ENCODE peak calls at places on chromosomes 12 and 14, in seven cellular contexts. D is upper lobe of left lung; J is suprapubic skin; V is esophagus squamous epithelium; I is CD8-positive, alpha-beta T cell; K is cardiac muscle cell; A is uterus. G is an unnamed sample.

GRCh38 chr12:42679402-42679801 is 89.9 kb upstream of the PRICKLE1 start:
- DNase-seq in D (no peak), J (no peak), V (no peak), I (no peak), K (no peak), A (no peak), G (no peak)

GRCh38 chr12:93344876-93345275 is 32.8 kb upstream of the NUDT4 start:
- DNase-seq in D (no peak), J (no peak), V (no peak), I (no peak), K (no peak), A (no peak), G (no peak)

GRCh38 chr14:46074061-46074460 is 577.5 kb downstream of the RPL10L start:
- DNase-seq in D (no peak), J (no peak), V (no peak), I (no peak), K (no peak), A (no peak), G (no peak)

GRCh38 chr14:100994082-100994481 is 90.6 kb upstream of the RTL1 start:
- DNase-seq in D (no peak), J (no peak), V (no peak), I (no peak), K (no peak), A (no peak), G (no peak)

GRCh38 chr14:91835920-91836843 is 31.2 kb downstream of the TC2N start:
- DNase-seq in D (peak; percentile 91), J (peak; percentile 93), V (no peak), I (peak; percentile 68), K (peak; percentile 36), A (peak; percentile 90), G (peak; percentile 73)

GRCh38 chr14:64786296-64787149 is 82.3 kb downstream of the PLEKHG3 start:
- DNase-seq in D (no peak), J (no peak), V (no peak), I (no peak), K (peak; percentile 61), A (no peak), G (no peak)

GRCh38 chr14:39374846-39375245 is 57.4 kb downstream of the FBXO33 start:
- DNase-seq in D (no peak), J (no peak), V (no peak), I (no peak), K (peak; percentile 53), A (no peak), G (no peak)

GRCh38 chr12:115407036-115407435 is 723.1 kb upstream of the TBX3 start:
- DNase-seq in D (no peak), J (no peak), V (no peak), I (no peak), K (no peak), A (no peak), G (no peak)

GRCh38 chr14:95185452-95186392 is 28.4 kb upstream of the DICER1 start:
- DNase-seq in D (peak; percentile 80), J (no peak), V (no peak), I (no peak), K (peak; percentile 92), A (peak; percentile 57), G (no peak)

GRCh38 chr12:16482726-16483125 is 123.2 kb downstream of the LMO3 start:
- DNase-seq in D (no peak), J (no peak), V (no peak), I (no peak), K (no peak), A (no peak), G (no peak)

GRCh38 chr12:114799574-114800487 is 115.9 kb upstream of the TBX3 start:
- DNase-seq in D (peak; percentile 24), J (no peak), V (no peak), I (no peak), K (peak; percentile 30), A (no peak), G (no peak)

GRCh38 chr12:8699714-8700113 is 1.9 kb downstream of the RIMKLB start:
- DNase-seq in D (no peak), J (no peak), V (no peak), I (no peak), K (no peak), A (no peak), G (no peak)

GRCh38 chr14:25942090-25942489 is 655.7 kb downstream of the NOVA1 start:
- DNase-seq in D (no peak), J (no peak), V (no peak), I (no peak), K (no peak), A (no peak), G (no peak)

GRCh38 chr12:50019524-50019923 is 5.8 kb downstream of the RACGAP1 start:
- DNase-seq in D (no peak), J (no peak), V (no peak), I (no peak), K (no peak), A (no peak), G (no peak)
- H3K27ac ChIP-seq in D (no peak overlapping the region), J (no peak overlapping the region), V (no peak overlapping the region), I (no peak overlapping the region), K (no peak overlapping the region), A (no peak overlapping the region), G (no peak overlapping the region)

GRCh38 chr12:3004655-3005565 is 45.7 kb downstream of the TEAD4 start:
- DNase-seq in D (no peak), J (no peak), V (no peak), I (no peak), K (no peak), A (no peak), G (no peak)

GRCh38 chr12:3005736-3006135 is 46.5 kb downstream of the TEAD4 start:
- DNase-seq in D (no peak), J (no peak), V (no peak), I (no peak), K (no peak), A (no peak), G (no peak)

GRCh38 chr12:3002636-3003035 is 43.4 kb downstream of the TEAD4 start:
- DNase-seq in D (no peak), J (no peak), V (no peak), I (no peak), K (no peak), A (no peak), G (no peak)

GRCh38 chr12:3000548-3001275 is 41.5 kb downstream of the TEAD4 start:
- DNase-seq in D (no peak), J (no peak), V (no peak), I (no peak), K (no peak), A (no peak), G (no peak)

DNA sequence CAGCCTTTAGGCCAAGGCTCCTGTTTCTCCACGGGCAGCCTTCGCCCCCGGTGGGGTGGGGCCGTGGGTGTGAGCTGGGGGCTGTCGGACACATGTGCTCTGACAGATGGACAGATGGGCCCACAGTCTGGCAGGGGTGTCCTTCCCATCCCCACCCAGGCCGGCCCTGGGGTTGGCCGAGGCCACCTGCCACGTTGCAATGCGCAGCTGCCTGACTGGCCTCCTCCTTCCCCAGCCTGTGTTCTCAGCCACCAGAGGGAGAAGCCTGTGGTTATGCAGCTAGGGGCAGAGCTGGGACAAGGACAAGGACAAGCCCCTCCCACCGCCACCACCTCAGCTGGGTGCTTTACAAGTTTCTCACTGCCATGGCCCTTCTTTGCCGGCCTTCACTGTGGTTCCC is 44.4 kb downstream of the TEAD4 start:
- DNase-seq in D (no peak), J (no peak), V (no peak), I (no peak), K (no peak), A (no peak), G (no peak)
- H3K36me3 ChIP-seq in D (peaks cover 29% of the 10 kb centered on the region), J (no peaks in the 10 kb centered on the region), V (no peaks in the 10 kb centered on the region), I (no peaks in the 10 kb centered on the region), K (no peaks in the 10 kb centered on the region), A (no peaks in the 10 kb centered on the region), G (peaks cover 9% of the 10 kb centered on the region)

GRCh38 chr14:22567437-22567836 is 21.6 kb downstream of the DAD1 start:
- DNase-seq in D (no peak), J (no peak), V (no peak), I (no peak), K (no peak), A (no peak), G (no peak)
- H3K27ac ChIP-seq in D (no peak overlapping the region), J (no peak overlapping the region), V (peak overlapping the region; percentile 83), I (peak overlapping the region; percentile 30), K (no peak overlapping the region), A (no peak overlapping the region), G (no peak overlapping the region)

GRCh38 chr12:916240-916639 is 33.3 kb downstream of the RAD52 start:
- DNase-seq in D (no peak), J (no peak), V (no peak), I (no peak), K (no peak), A (no peak), G (no peak)

GRCh38 chr12:912466-913235 is 36.8 kb downstream of the RAD52 start:
- DNase-seq in D (no peak), J (no peak), V (no peak), I (no peak), K (no peak), A (no peak), G (no peak)

GRCh38 chr12:916712-917445 is 32.6 kb downstream of the RAD52 start:
- DNase-seq in D (no peak), J (no peak), V (no peak), I (no peak), K (no peak), A (no peak), G (no peak)

GRCh38 chr12:915090-915489 is 34.4 kb downstream of the RAD52 start:
- DNase-seq in D (no peak), J (no peak), V (no peak), I (no peak), K (no peak), A (no peak), G (no peak)

DNA sequence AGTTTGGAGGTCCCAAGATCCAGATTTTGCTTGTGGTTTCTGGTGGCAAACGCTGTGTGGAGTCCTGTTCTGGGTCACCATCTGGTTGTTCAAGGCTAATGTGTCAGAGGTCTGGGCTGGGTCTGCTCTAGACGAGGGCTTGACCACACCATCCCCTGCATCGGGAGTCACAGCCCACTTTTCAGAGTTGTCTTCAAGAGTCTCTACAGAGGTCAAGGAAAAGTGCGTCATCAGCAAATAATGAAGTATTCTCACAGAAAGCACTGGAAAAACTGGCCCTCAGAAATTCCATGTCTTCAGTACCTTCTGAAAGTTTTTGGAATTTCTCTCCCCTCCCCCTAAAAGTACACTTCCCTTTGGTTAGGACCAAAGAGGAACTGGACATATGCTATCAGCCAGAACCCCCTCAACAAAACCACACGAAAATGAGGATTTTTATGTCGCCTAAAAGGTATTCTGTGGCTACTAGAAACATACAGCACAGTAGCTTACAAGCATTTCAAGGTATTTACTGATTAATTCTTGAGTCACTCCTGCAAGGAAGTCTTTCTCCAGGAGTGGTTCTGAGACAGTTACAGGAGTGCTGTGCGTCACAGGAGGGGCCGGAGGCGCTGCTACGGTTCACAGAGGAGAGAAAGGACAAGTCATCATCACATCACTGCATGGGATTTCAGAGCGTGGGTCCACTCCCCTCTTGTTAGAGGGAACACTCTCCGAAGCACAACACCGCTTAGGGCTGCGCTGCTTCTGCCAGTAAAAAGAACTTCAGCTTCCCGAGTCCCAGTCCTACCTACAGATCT is 35.4 kb downstream of the RAD52 start:
- DNase-seq in D (no peak), J (no peak), V (no peak), I (no peak), K (peak; percentile 18), A (no peak), G (no peak)
- H3K36me3 ChIP-seq in D (peaks cover 91% of the 10 kb centered on the region), J (peaks cover 88% of the 10 kb centered on the region), V (peaks cover 54% of the 10 kb centered on the region), I (peaks cover 41% of the 10 kb centered on the region), K (peaks cover 83% of the 10 kb centered on the region), A (no peaks in the 10 kb centered on the region), G (peaks cover 14% of the 10 kb centered on the region)

GRCh38 chr12:2117541-2117940 is 64.8 kb downstream of the CACNA1C start:
- DNase-seq in D (no peak), J (no peak), V (no peak), I (no peak), K (no peak), A (no peak), G (no peak)
- H3K27ac ChIP-seq in D (no peak overlapping the region), J (no peak overlapping the region), V (no peak overlapping the region), I (no peak overlapping the region), K (no peak overlapping the region), A (peak overlapping the region; percentile 82), G (no peak overlapping the region)

G was measured in iPS DF 6.9.